ENCODE peak calls at places on chromosomes 6 and 20, in ten cellular contexts. K, R, F, X, I, G, V, Y, Q and C are unnamed samples.

GRCh38 chr6:150641398-150642139 is 41.9 kb downstream of the PLEKHG1 start:
- DNase-seq in K (no peak), R (no peak), F (no peak), X (no peak), I (no peak), G (no peak), V (no peak), Y (no peak), Q (no peak), C (no peak)

GRCh38 chr20:51172558-51173428 is 149.9 kb upstream of the KCNG1 start:
- DNase-seq in K (no peak), R (no peak), F (no peak), X (no peak), I (no peak), G (no peak), V (peak; percentile 76), Y (no peak), Q (no peak), C (no peak)

GRCh38 chr6:14883921-14884320 is 361.9 kb upstream of the JARID2 start:
- DNase-seq in K (no peak), R (no peak), F (no peak), X (no peak), I (no peak), G (no peak), V (peak; percentile 62), Y (peak; percentile 37), Q (no peak), C (no peak)

GRCh38 chr6:169957351-169957963 is 206.0 kb downstream of the ERMARD start:
- DNase-seq in K (peak; percentile 10), R (no peak), F (peak; percentile 42), X (no peak), I (peak; percentile 5), G (no peak), V (no peak), Y (no peak), Q (no peak), C (no peak)

GRCh38 chr6:34462561-34462971 is 3.3 kb upstream of the PACSIN1 start:
- DNase-seq in K (no peak), R (peak; percentile 98), F (no peak), X (no peak), I (peak; percentile 36), G (peak; percentile 62), V (peak; percentile 77), Y (peak; percentile 35), Q (no peak), C (no peak)

GRCh38 chr6:139977887-139978332 is 603.5 kb upstream of the CITED2 start:
- DNase-seq in K (peak; percentile 60), R (no peak), F (no peak), X (no peak), I (peak; percentile 27), G (no peak), V (peak; percentile 80), Y (peak; percentile 92), Q (no peak), C (peak; percentile 73)

GRCh38 chr6:108876929-108877775 is 28.9 kb downstream of the ARMC2 start:
- DNase-seq in K (peak; percentile 51), R (no peak), F (peak; percentile 91), X (peak; percentile 84), I (peak; percentile 61), G (peak; percentile 68), V (no peak), Y (peak; percentile 36), Q (no peak), C (no peak)

GRCh38 chr6:87393026-87393622 is 14.6 kb upstream of the CFAP206 start:
- DNase-seq in K (no peak), R (peak; percentile 14), F (no peak), X (no peak), I (peak; percentile 46), G (no peak), V (peak; percentile 65), Y (peak; percentile 73), Q (no peak), C (peak; percentile 66)

GRCh38 chr6:18307006-18307405 is 42.7 kb upstream of the DEK start:
- DNase-seq in K (no peak), R (no peak), F (no peak), X (no peak), I (no peak), G (no peak), V (peak; percentile 91), Y (peak; percentile 34), Q (no peak), C (peak; percentile 81)

GRCh38 chr20:15818651-15819071 is 754.6 kb downstream of the KIF16B start:
- DNase-seq in K (no peak), R (no peak), F (no peak), X (no peak), I (no peak), G (no peak), V (peak; percentile 91), Y (no peak), Q (no peak), C (peak; percentile 84)

GRCh38 chr6:20724443-20724842 is 190.2 kb downstream of the CDKAL1 start:
- DNase-seq in K (no peak), R (no peak), F (no peak), X (no peak), I (no peak), G (no peak), V (peak; percentile 72), Y (no peak), Q (no peak), C (no peak)

GRCh38 chr20:38195521-38195920 is 30.5 kb upstream of the TGM2 start:
- DNase-seq in K (no peak), R (no peak), F (no peak), X (no peak), I (no peak), G (no peak), V (no peak), Y (no peak), Q (no peak), C (no peak)

DNA sequence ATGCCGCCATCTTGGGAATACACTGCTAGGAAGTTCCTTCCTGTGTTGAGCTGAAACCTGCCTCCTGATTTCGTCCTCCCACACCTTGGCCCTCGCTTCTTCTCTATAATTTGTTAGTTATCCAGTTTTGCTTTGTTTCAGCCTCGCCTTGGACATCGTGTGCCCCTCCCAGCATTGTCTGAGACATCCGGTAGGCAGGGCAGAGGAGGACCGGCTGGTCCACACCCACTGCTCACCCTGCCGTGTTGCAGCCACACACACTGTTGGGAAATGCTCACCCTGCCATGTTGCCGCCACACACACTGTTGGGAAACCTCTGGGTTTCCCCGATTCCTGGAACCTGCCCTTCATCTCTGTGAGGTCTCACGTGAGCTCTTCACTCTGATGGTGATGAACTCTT is 105.1 kb downstream of the CDH4 start:
- DNase-seq in K (no peak), R (no peak), F (peak; percentile 9), X (no peak), I (no peak), G (no peak), V (no peak), Y (no peak), Q (no peak), C (no peak)
- H3K27me3 ChIP-seq in K (peaks cover 30% of the 10 kb centered on the region), R (peaks cover 94% of the 10 kb centered on the region), F (no peaks in the 10 kb centered on the region), X (peaks cover 3% of the 10 kb centered on the region), I (no peaks in the 10 kb centered on the region), G (peaks cover 75% of the 10 kb centered on the region), V (no peaks in the 10 kb centered on the region), Y (no peaks in the 10 kb centered on the region), Q (peaks cover 4% of the 10 kb centered on the region), C (no peaks in the 10 kb centered on the region)

GRCh38 chr20:6053064-6053775 is 640 bp downstream of the LRRN4 start:
- DNase-seq in K (no peak), R (no peak), F (no peak), X (no peak), I (no peak), G (no peak), V (peak; percentile 45), Y (no peak), Q (no peak), C (no peak)
- H3K27me3 ChIP-seq in K (peaks cover 17% of the 10 kb centered on the region), R (no peaks in the 10 kb centered on the region), F (no peaks in the 10 kb centered on the region), X (peaks cover 3% of the 10 kb centered on the region), I (no peaks in the 10 kb centered on the region), G (peaks cover 33% of the 10 kb centered on the region), V (peaks cover 13% of the 10 kb centered on the region), Y (no peaks in the 10 kb centered on the region), Q (peaks cover 13% of the 10 kb centered on the region), C (no peaks in the 10 kb centered on the region)

GRCh38 chr6:43250992-43251373 is 7.7 kb downstream of the TTBK1 start:
- DNase-seq in K (no peak), R (peak; percentile 88), F (no peak), X (no peak), I (no peak), G (no peak), V (no peak), Y (no peak), Q (no peak), C (peak; percentile 34)
- H3K27me3 ChIP-seq in K (peaks cover 26% of the 10 kb centered on the region), R (no peaks in the 10 kb centered on the region), F (no peaks in the 10 kb centered on the region), X (peaks cover 4% of the 10 kb centered on the region), I (no peaks in the 10 kb centered on the region), G (peaks cover 65% of the 10 kb centered on the region), V (peaks cover under 1% of the 10 kb centered on the region), Y (peaks cover 64% of the 10 kb centered on the region), Q (no peaks in the 10 kb centered on the region), C (peaks cover 22% of the 10 kb centered on the region)

GRCh38 chr6:89409461-89410035 is 2.5 kb downstream of the RRAGD start:
- DNase-seq in K (no peak), R (no peak), F (no peak), X (no peak), I (no peak), G (peak; percentile 20), V (peak; percentile 72), Y (no peak), Q (no peak), C (no peak)

GRCh38 chr6:89411269-89412070 is 603 bp downstream of the RRAGD start:
- DNase-seq in K (peak; percentile 22), R (peak; percentile 54), F (peak; percentile 68), X (peak; percentile 64), I (peak; percentile 38), G (peak; percentile 44), V (peak; percentile 70), Y (peak; percentile 33), Q (peak; percentile 32), C (no peak)

GRCh38 chr6:89410231-89411018 is 1.6 kb downstream of the RRAGD start:
- DNase-seq in K (no peak), R (no peak), F (no peak), X (no peak), I (no peak), G (no peak), V (no peak), Y (no peak), Q (no peak), C (no peak)

GRCh38 chr6:89412071-89413005 is at the start of gene RRAGD:
- DNase-seq in K (peak; percentile 65), R (peak; percentile 87), F (peak; percentile 85), X (peak; percentile 73), I (peak; percentile 87), G (peak; percentile 78), V (peak; percentile 63), Y (peak; percentile 46), Q (peak; percentile 91), C (no peak)

GRCh38 chr6:89411019-89411268 is 1.1 kb downstream of the RRAGD start:
- DNase-seq in K (no peak), R (no peak), F (no peak), X (no peak), I (peak; percentile 61), G (no peak), V (no peak), Y (no peak), Q (peak; percentile 36), C (no peak)
- H3K27me3 ChIP-seq in K (no peaks in the 10 kb centered on the region), R (no peaks in the 10 kb centered on the region), F (no peaks in the 10 kb centered on the region), X (no peaks in the 10 kb centered on the region), I (no peaks in the 10 kb centered on the region), G (peaks cover 8% of the 10 kb centered on the region), V (no peaks in the 10 kb centered on the region), Y (peaks cover 63% of the 10 kb centered on the region), Q (no peaks in the 10 kb centered on the region), C (peaks cover 25% of the 10 kb centered on the region)

DNA sequence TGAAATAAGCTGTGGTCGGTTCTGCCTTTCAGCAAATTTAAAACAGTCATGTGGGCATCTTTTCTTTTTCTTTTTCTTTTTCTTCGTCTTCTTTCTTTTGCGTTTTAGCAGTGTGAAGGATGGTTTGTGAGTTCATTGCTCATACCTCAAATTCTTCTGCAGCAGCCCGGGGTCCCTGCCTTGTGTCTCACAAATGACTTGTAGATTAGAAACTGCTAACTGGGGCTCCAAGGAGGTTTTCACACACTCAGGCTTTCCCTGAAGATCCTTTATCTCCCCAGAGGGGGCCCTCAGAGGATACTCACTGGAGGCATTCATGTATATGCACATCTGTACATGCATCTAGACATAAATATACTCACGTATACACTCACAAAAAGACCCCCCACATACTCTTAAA is 1.7 kb downstream of the SMOC2 start:
- DNase-seq in K (no peak), R (no peak), F (no peak), X (no peak), I (no peak), G (no peak), V (peak; percentile 52), Y (no peak), Q (no peak), C (no peak)
- H3K27me3 ChIP-seq in K (peaks cover 15% of the 10 kb centered on the region), R (no peaks in the 10 kb centered on the region), F (no peaks in the 10 kb centered on the region), X (peaks cover 12% of the 10 kb centered on the region), I (no peaks in the 10 kb centered on the region), G (peaks cover 98% of the 10 kb centered on the region), V (peaks cover 30% of the 10 kb centered on the region), Y (peaks cover 75% of the 10 kb centered on the region), Q (peaks cover 71% of the 10 kb centered on the region), C (peaks cover 11% of the 10 kb centered on the region)